ENCODE peak calls at places on chromosomes 4 and X, in six cellular contexts. Q is adrenal gland, J is PC-9, Y is tibial artery, K is HepG2, S is cardiac muscle cell. C is an unnamed sample.
A peak's percentile ranks its signal among the peaks of the same experiment; 100 is the strongest.

GRCh38 chrX:78123190-78123589 is 16.3 kb downstream of the TAF9B start:
- DNase-seq in Q (no peak), J (peak; percentile 65), Y (no peak), K (no peak), S (no peak), C (no peak)

GRCh38 chr4:58649236-58649635 is 1539.1 kb upstream of the IGFBP7 start:
- DNase-seq in Q (no peak), J (no peak), Y (no peak), K (no peak), S (no peak), C (no peak)

GRCh38 chr4:74682567-74683359 is 111.6 kb downstream of the BTC start:
- DNase-seq in Q (peak; percentile 74), J (peak; percentile 90), Y (no peak), K (peak; percentile 47), S (peak; percentile 22), C (no peak)

GRCh38 chrX:149453030-149453429 is 52.1 kb downstream of the IDS start:
- DNase-seq in Q (peak; percentile 29), J (peak; percentile 60), Y (no peak), K (no peak), S (no peak), C (no peak)

GRCh38 chr4:56211202-56211601 is 176.1 kb downstream of the AASDH start:
- DNase-seq in Q (no peak), J (no peak), Y (no peak), K (no peak), S (no peak), C (no peak)

GRCh38 chr4:5386921-5387320 is 321.4 kb downstream of the EVC2 start:
- DNase-seq in Q (no peak), J (no peak), Y (no peak), K (no peak), S (no peak), C (no peak)

GRCh38 chrX:126575911-126576310 is 23.3 kb upstream of the DCAF12L1 start:
- DNase-seq in Q (no peak), J (no peak), Y (no peak), K (no peak), S (no peak), C (no peak)

GRCh38 chr4:11039494-11040142 is 355.1 kb upstream of the CLNK start:
- DNase-seq in Q (no peak), J (no peak), Y (no peak), K (no peak), S (no peak), C (no peak)

GRCh38 chrX:153866302-153867019 is 19.5 kb downstream of the L1CAM start:
- DNase-seq in Q (no peak), J (no peak), Y (no peak), K (no peak), S (no peak), C (no peak)

GRCh38 chrX:153865685-153866084 is 20.3 kb downstream of the L1CAM start:
- DNase-seq in Q (no peak), J (no peak), Y (no peak), K (no peak), S (no peak), C (no peak)

GRCh38 chrX:153868576-153869472 is 17.1 kb downstream of the L1CAM start:
- DNase-seq in Q (no peak), J (no peak), Y (no peak), K (no peak), S (no peak), C (no peak)

GRCh38 chrX:153867671-153868070 is 18.3 kb downstream of the L1CAM start:
- DNase-seq in Q (no peak), J (no peak), Y (no peak), K (no peak), S (no peak), C (no peak)

DNA sequence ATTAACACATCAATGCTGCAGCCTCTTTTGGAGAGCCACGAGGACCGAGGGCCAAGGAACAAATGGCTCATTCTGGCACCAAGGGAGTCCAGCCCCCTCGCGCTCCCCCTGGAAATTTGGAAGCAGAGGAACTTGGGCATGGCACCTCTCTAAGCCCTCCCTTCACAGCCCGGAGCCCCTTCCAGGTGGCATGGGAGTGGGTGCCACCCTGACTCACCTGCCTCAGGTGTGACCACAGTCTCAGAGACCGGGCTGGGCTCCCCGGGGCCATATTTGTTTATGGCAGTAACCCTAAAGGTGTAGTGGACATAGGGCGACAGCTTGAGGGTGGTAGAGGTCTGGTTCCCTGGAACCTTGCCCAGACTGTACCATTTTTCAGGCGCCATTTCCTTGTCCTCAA is 18.8 kb downstream of the L1CAM start:
- DNase-seq in Q (no peak), J (no peak), Y (no peak), K (no peak), S (no peak), C (no peak)
- H3K4me3 ChIP-seq in Q (no peak overlapping the region), J (no peak overlapping the region), Y (no peak overlapping the region), K (no peak overlapping the region), S (no peak overlapping the region), C (no peak overlapping the region)

GRCh38 chrX:15576019-15576418 is 24.7 kb downstream of the ACE2 start:
- DNase-seq in Q (no peak), J (no peak), Y (no peak), K (no peak), S (no peak), C (no peak)

DNA sequence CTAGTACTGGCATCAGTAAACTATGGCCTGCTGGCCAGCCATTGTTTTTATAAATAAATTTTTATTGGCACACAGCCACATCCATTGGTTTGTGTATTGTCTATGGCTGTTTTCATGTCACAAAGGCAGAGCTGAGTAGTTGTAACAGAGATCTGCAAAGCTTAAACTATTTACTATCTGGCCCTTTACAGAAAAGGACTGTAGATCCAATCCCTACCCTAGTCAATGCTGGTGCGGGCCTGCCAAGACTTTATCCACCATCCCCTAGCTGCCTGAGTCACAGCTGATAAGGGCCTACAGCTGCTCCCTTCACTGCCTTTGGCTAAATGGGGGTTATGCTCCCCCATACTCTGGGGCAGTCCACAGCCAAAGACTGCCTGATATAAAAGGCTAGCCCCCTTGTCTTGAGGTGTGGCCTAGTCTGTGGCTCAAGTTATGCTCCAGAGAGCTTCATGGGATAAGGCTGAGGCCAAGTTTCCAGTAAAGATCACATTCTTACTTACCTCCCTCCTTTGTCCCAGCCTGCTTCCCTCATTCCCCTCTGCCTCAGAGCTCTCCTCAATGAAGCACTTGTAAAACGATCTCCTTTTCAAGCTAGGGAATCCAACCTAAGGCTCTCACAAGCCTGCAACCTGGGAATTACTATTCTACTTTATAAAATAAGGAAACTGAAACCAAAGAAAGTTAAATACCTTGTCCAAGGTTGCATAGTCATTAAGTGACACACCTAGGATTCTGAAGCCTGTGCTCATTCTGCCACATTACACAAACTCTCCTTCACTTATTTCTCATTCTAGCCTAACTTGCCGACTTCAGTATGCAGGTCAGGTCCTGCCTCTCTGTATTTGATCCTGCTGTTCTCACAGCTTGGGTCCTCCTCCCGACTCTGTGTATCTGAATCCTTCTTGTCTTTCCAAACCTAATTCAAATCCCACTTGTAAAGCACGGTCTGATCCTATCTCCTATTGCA is 20.7 kb downstream of the ACE2 start:
- DNase-seq in Q (peak; percentile 53), J (peak; percentile 53), Y (no peak), K (no peak), S (no peak), C (no peak)
- H3K27ac ChIP-seq in Q (peak overlapping the region; percentile 74), J (peak overlapping the region; percentile 28), Y (no peak overlapping the region), K (no peak overlapping the region), S (peak overlapping the region; percentile 2), C (no peak overlapping the region)

GRCh38 chr4:133154725-133155124 is 5.6 kb downstream of the PCDH10 start:
- DNase-seq in Q (no peak), J (no peak), Y (no peak), K (peak; percentile 4), S (peak; percentile 28), C (no peak)
- TF ChIP-seq CTCF in Q (peak; percentile 40), J (peak; percentile 57), Y (peak; percentile 58), K (peak; percentile 40), S (peak; percentile 80), C (no peak)

GRCh38 chr4:145281224-145281623 is 100.8 kb upstream of the OTUD4 start:
- DNase-seq in Q (no peak), J (no peak), Y (no peak), K (no peak), S (no peak), C (no peak)

GRCh38 chr4:145280541-145280940 is 100.2 kb upstream of the OTUD4 start:
- DNase-seq in Q (no peak), J (no peak), Y (no peak), K (no peak), S (no peak), C (no peak)

GRCh38 chr4:145276044-145276443 is 95.7 kb upstream of the OTUD4 start:
- DNase-seq in Q (no peak), J (no peak), Y (no peak), K (no peak), S (no peak), C (no peak)

GRCh38 chr4:145279122-145279960 is 99.0 kb upstream of the OTUD4 start:
- DNase-seq in Q (no peak), J (no peak), Y (no peak), K (no peak), S (peak; percentile 5), C (no peak)

DNA sequence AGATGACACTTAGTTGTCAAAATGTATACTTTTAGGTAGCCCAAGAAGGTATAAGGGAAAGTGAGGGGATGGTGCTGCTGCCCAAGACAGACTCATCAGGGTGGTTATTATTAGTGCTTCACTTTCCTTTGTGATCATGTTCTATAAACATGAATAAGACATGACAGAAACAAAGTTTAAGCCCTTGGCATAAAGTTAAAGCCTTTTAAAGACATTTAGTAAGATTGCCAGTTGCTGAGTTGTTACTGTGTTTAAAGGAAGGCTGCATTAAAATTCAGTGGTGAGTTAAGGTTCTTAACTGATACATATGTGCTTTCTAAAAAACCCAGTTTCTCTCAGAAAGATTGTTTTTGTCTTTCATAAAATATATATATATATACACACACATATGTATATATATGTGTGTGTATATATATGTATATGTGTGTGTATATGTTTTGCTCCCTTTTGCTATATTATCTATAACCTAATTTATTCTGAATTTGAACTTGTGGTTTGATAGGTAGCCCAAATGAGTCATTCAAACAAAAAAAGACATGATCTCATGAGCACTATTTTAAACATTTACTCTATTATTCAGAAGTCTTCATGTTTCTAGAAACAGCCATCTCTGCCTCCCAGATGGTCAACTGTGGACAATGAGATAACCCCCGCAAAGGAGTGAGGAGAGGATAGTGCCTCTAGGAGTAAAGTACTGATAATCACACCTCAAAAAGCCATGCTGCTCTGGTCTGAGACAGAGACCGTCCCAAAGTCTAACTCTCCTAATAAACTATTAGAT is 98.1 kb upstream of the OTUD4 start:
- DNase-seq in Q (no peak), J (no peak), Y (no peak), K (no peak), S (no peak), C (no peak)
- H3K4me3 ChIP-seq in Q (no peak overlapping the region), J (no peak overlapping the region), Y (no peak overlapping the region), K (no peak overlapping the region), S (no peak overlapping the region), C (no peak overlapping the region)

GRCh38 chr4:154757713-154758112 is 13.9 kb downstream of the LRAT start:
- DNase-seq in Q (no peak), J (no peak), Y (no peak), K (no peak), S (no peak), C (no peak)

DNA sequence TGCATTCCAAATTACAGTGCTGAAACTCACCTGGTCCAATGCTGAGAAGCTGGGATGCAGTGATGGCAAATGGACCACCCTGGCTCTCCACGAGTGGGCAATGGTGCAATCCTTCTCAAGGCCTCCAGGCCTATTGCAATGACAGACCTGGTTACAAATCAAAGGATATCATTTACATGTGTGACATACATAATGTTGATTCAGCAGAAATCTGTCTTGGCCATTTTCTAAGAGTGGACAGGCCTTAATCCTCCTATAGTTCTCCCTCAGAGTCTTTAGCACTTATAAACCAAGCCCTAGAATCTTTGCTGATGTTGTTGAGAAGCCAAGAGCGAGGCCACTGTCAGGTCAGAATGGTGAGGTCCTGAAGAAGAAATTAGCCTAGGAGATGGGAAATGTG is 17.1 kb downstream of the LRAT start:
- DNase-seq in Q (no peak), J (no peak), Y (no peak), K (no peak), S (no peak), C (no peak)
- H3K27ac ChIP-seq in Q (no peak overlapping the region), J (no peak overlapping the region), Y (no peak overlapping the region), K (no peak overlapping the region), S (no peak overlapping the region), C (no peak overlapping the region)

GRCh38 chr4:20773144-20773997 is 73.1 kb downstream of the PACRGL start:
- DNase-seq in Q (peak; percentile 40), J (no peak), Y (no peak), K (peak; percentile 40), S (peak; percentile 69), C (peak; percentile 5)
- TF ChIP-seq CTCF in Q (peak; percentile 60), J (peak; percentile 77), Y (peak; percentile 43), K (peak; percentile 78), S (peak; percentile 78), C (peak; percentile 50)